ENCODE peak calls at places on chromosomes 2 and 18, in ten cellular contexts. M is naive thymus-derived CD8-positive, alpha-beta T cell; Q is SW480; N is smooth muscle cell of the brain vasculature; G is T-helper 2 cell; D is brain microvascular endothelial cell; T is EH; J is activated CD4-positive, alpha-beta T cell treated with anti-CD3 and anti-CD28 coated beads, Interleukin-2, amount 50 U/mL, for 24 hours; B is neuronal stem cell; X is NCI-H187. O is an unnamed sample.

GRCh38 chr2:227374158-227374557 is 4.9 kb downstream of the TM4SF20 start:
- DNase-seq in M (no peak), Q (no peak), N (no peak), G (no peak), D (no peak), T (peak; percentile 58), J (no peak), B (no peak), X (no peak), O (no peak)

GRCh38 chr2:201261471-201261870 is 1.1 kb downstream of the CASP8 start:
- DNase-seq in M (peak; percentile 46), Q (no peak), N (no peak), G (peak; percentile 29), D (no peak), T (no peak), J (no peak), B (no peak), X (no peak), O (no peak)

GRCh38 chr18:31667185-31667584 is 17.2 kb downstream of the B4GALT6 start:
- DNase-seq in M (no peak), Q (no peak), N (no peak), G (no peak), D (peak; percentile 41), T (no peak), J (no peak), B (no peak), X (no peak), O (no peak)

GRCh38 chr2:32711219-32711618 is 83.4 kb downstream of the TTC27 start:
- DNase-seq in M (no peak), Q (no peak), N (peak; percentile 43), G (no peak), D (peak; percentile 72), T (peak; percentile 82), J (no peak), B (no peak), X (no peak), O (no peak)

GRCh38 chr18:58691256-58691655 is 20.0 kb downstream of the MALT1 start:
- DNase-seq in M (no peak), Q (no peak), N (no peak), G (no peak), D (no peak), T (peak; percentile 3), J (no peak), B (no peak), X (no peak), O (no peak)

GRCh38 chr2:45653584-45653983 is 2.1 kb downstream of the PRKCE start:
- DNase-seq in M (no peak), Q (no peak), N (no peak), G (no peak), D (no peak), T (peak; percentile 14), J (no peak), B (no peak), X (no peak), O (no peak)

GRCh38 chr2:43609304-43609883 is 13.6 kb upstream of the THADA start:
- DNase-seq in M (peak; percentile 43), Q (peak; percentile 46), N (no peak), G (no peak), D (peak; percentile 55), T (peak; percentile 61), J (no peak), B (peak; percentile 56), X (peak; percentile 49), O (no peak)

GRCh38 chr2:141820893-141821292 is 309.9 kb downstream of the LRP1B start:
- DNase-seq in M (no peak), Q (no peak), N (no peak), G (no peak), D (no peak), T (no peak), J (no peak), B (peak; percentile 3), X (no peak), O (no peak)

GRCh38 chr2:1647417-1648240 is 96.7 kb downstream of the PXDN start:
- DNase-seq in M (no peak), Q (no peak), N (no peak), G (no peak), D (no peak), T (no peak), J (no peak), B (no peak), X (no peak), O (no peak)

GRCh38 chr2:203873461-203873860 is 5.9 kb downstream of the CTLA4 start:
- DNase-seq in M (no peak), Q (no peak), N (no peak), G (no peak), D (no peak), T (no peak), J (no peak), B (no peak), X (no peak), O (no peak)

GRCh38 chr2:173775440-173775839 is 189.7 kb downstream of the SP3 start:
- DNase-seq in M (no peak), Q (no peak), N (no peak), G (no peak), D (no peak), T (no peak), J (no peak), B (no peak), X (no peak), O (no peak)

GRCh38 chr18:51235011-51235789 is 37.7 kb upstream of the MEX3C start:
- DNase-seq in M (no peak), Q (peak; percentile 25), N (no peak), G (no peak), D (peak; percentile 69), T (peak; percentile 1), J (no peak), B (no peak), X (no peak), O (no peak)

GRCh38 chr18:47930086-47930843 is at the start of gene SMAD2:
- DNase-seq in M (peak; percentile 83), Q (peak; percentile 59), N (peak; percentile 39), G (peak; percentile 60), D (peak; percentile 48), T (peak; percentile 61), J (peak; percentile 60), B (peak; percentile 87), X (peak; percentile 78), O (peak; percentile 88)

GRCh38 chr2:72198532-72199241 is 51.0 kb upstream of the CYP26B1 start:
- DNase-seq in M (no peak), Q (peak; percentile 21), N (no peak), G (no peak), D (peak; percentile 80), T (peak; percentile 34), J (no peak), B (no peak), X (no peak), O (no peak)